ENCODE peak calls at places on chromosomes 16 and 17, in seven cellular contexts. Y is prostate gland; X is A172; G is uterus; P is amygdala; I is tibial artery; F is stimulated activated CD4-positive, alpha-beta T cell treated with anti-CD3 and anti-CD28 coated beads, Interleukin-2, amount 100 ng/mL, for 48 hours. Z is an unnamed sample.

GRCh38 chr17:66548158-66548557 is 245.7 kb downstream of the PRKCA start:
- DNase-seq in X (peak; percentile 83), Y (no peak), G (no peak), I (no peak), P (no peak), F (no peak), Z (no peak)

GRCh38 chr17:81153340-81153803 is 11.9 kb upstream of the PVALEF start:
- DNase-seq in G (no peak), Y (no peak), F (no peak), I (no peak), P (peak; percentile 65), X (peak; percentile 17), Z (no peak)

GRCh38 chr17:30780343-30780742 is 44.1 kb downstream of the CRLF3 start:
- DNase-seq in I (no peak), P (no peak), X (no peak), F (peak; percentile 15), G (no peak), Y (no peak), Z (no peak)

GRCh38 chr16:12680531-12680930 is 123.2 kb downstream of the CPPED1 start:
- DNase-seq in I (no peak), G (no peak), P (no peak), F (no peak), X (no peak), Y (no peak), Z (no peak)

GRCh38 chr17:1181769-1182137 is 2.0 kb upstream of the ABR start:
- DNase-seq in Y (no peak), I (no peak), G (no peak), P (no peak), X (no peak), F (no peak), Z (no peak)

GRCh38 chr17:51000835-51001638 is 119.6 kb downstream of the SPAG9 start:
- DNase-seq in F (no peak), X (peak; percentile 74), I (no peak), Y (peak; percentile 20), P (no peak), G (no peak), Z (no peak)

GRCh38 chr16:25073849-25074248 is 37.7 kb upstream of the LCMT1 start:
- DNase-seq in I (no peak), Y (no peak), P (no peak), G (no peak), F (no peak), X (no peak), Z (no peak)

GRCh38 chr16:89811321-89811720 is 5.1 kb downstream of the FANCA start:
- DNase-seq in P (no peak), G (no peak), Y (no peak), F (no peak), X (no peak), I (no peak), Z (no peak)

GRCh38 chr16:58863042-58863441 is 128.9 kb upstream of the GOT2 start:
- DNase-seq in F (no peak), P (no peak), X (no peak), Y (no peak), G (no peak), I (no peak), Z (no peak)

GRCh38 chr16:81513204-81514040 is 68.8 kb downstream of the CMIP start:
- DNase-seq in I (peak; percentile 78), P (no peak), X (no peak), F (no peak), G (peak; percentile 53), Y (no peak), Z (no peak)

GRCh38 chr16:50671644-50672260 is 9.4 kb downstream of the SNX20 start:
- DNase-seq in Y (no peak), I (no peak), G (no peak), F (peak; percentile 72), X (peak; percentile 41), P (no peak), Z (peak; percentile 56)

GRCh38 chr17:77840576-77841160 is 117.8 kb upstream of the TNRC6C start:
- DNase-seq in F (no peak), Y (no peak), X (no peak), G (no peak), I (peak; percentile 46), P (no peak), Z (no peak)

GRCh38 chr17:55433029-55433628 is 11.5 kb upstream of the MMD start:
- DNase-seq in I (no peak), P (no peak), Y (peak; percentile 78), G (no peak), X (no peak), F (no peak), Z (no peak)

GRCh38 chr17:77569846-77570564 is 388.5 kb upstream of the TNRC6C start:
- DNase-seq in F (no peak), X (no peak), Y (no peak), P (no peak), G (no peak), I (peak; percentile 62), Z (no peak)

GRCh38 chr17:80667462-80668277 is 123.0 kb downstream of the RPTOR start:
- DNase-seq in F (no peak), I (peak; percentile 6), X (no peak), G (no peak), P (no peak), Y (no peak), Z (no peak)

GRCh38 chr17:4892063-4892410 is 7.3 kb upstream of the C17orf107 start:
- DNase-seq in F (no peak), I (no peak), X (no peak), G (no peak), P (no peak), Y (no peak), Z (no peak)

GRCh38 chr17:31788956-31789355 is 70.1 kb downstream of the COPRS start:
- DNase-seq in X (no peak), G (no peak), P (no peak), Y (no peak), I (no peak), F (no peak), Z (no peak)

GRCh38 chr17:69050999-69051775 is 9.5 kb downstream of the ABCA9 start:
- DNase-seq in X (no peak), I (no peak), F (no peak), G (no peak), Y (no peak), P (no peak), Z (no peak)